ENCODE peak calls at places on chromosomes 2 and 18, in ten cellular contexts. C is cardiac muscle cell, G is neural progenitor cell, B is right lobe of liver, P is kidney epithelial cell, I is small intestine, V is prostate gland, Q is ovary, S is aorta, D is body of pancreas. J is an unnamed sample.

GRCh38 chr2:84846732-84847131 is 34.2 kb downstream of the TRABD2A start:
- DNase-seq in C (no peak), G (no peak), B (no peak), P (no peak), I (peak; percentile 73), V (no peak), Q (no peak), S (no peak), D (no peak), J (no peak)

GRCh38 chr2:231104115-231104713 is 20.6 kb downstream of the HTR2B start:
- DNase-seq in C (peak; percentile 57), G (peak; percentile 61), B (no peak), P (peak; percentile 38), I (peak; percentile 76), V (peak; percentile 33), Q (peak; percentile 43), S (no peak), D (peak; percentile 43), J (peak; percentile 57)

GRCh38 chr2:219578811-219579210 is 6.7 kb downstream of the INHA start:
- DNase-seq in C (no peak), G (no peak), B (no peak), P (no peak), I (no peak), V (no peak), Q (no peak), S (no peak), D (no peak), J (no peak)

GRCh38 chr2:100852999-100853908 is 33.3 kb downstream of the NPAS2 start:
- DNase-seq in C (no peak), G (no peak), B (no peak), P (no peak), I (no peak), V (no peak), Q (no peak), S (no peak), D (no peak), J (no peak)

GRCh38 chr2:28544915-28545589 is 49.2 kb downstream of the PLB1 start:
- DNase-seq in C (no peak), G (no peak), B (no peak), P (no peak), I (peak; percentile 90), V (no peak), Q (no peak), S (no peak), D (no peak), J (no peak)

GRCh38 chr2:136486115-136486514 is 279.2 kb upstream of the THSD7B start:
- DNase-seq in C (no peak), G (no peak), B (no peak), P (no peak), I (no peak), V (no peak), Q (no peak), S (no peak), D (no peak), J (no peak)

GRCh38 chr2:4269885-4270284 is 566.5 kb downstream of the DCDC2C start:
- DNase-seq in C (no peak), G (no peak), B (no peak), P (no peak), I (no peak), V (no peak), Q (no peak), S (no peak), D (no peak), J (no peak)

GRCh38 chr18:34921811-34922385 is 119.3 kb upstream of the MAPRE2 start:
- DNase-seq in C (no peak), G (no peak), B (no peak), P (no peak), I (no peak), V (no peak), Q (no peak), S (no peak), D (no peak), J (no peak)

GRCh38 chr2:230913406-230913805 is 11.6 kb downstream of the GPR55 start:
- DNase-seq in C (peak; percentile 51), G (peak; percentile 56), B (peak; percentile 14), P (no peak), I (peak; percentile 67), V (no peak), Q (no peak), S (peak; percentile 24), D (no peak), J (no peak)

GRCh38 chr2:171482877-171483276 is 39.4 kb upstream of the CYBRD1 start:
- DNase-seq in C (no peak), G (peak; percentile 34), B (no peak), P (no peak), I (no peak), V (no peak), Q (no peak), S (no peak), D (no peak), J (no peak)

GRCh38 chr18:36839835-36840234 is 10.9 kb downstream of the KIAA1328 start:
- DNase-seq in C (no peak), G (no peak), B (no peak), P (no peak), I (no peak), V (no peak), Q (no peak), S (no peak), D (no peak), J (no peak)

GRCh38 chr18:36848609-36849008 is 19.7 kb downstream of the KIAA1328 start:
- DNase-seq in C (no peak), G (no peak), B (no peak), P (no peak), I (no peak), V (no peak), Q (no peak), S (no peak), D (no peak), J (no peak)

GRCh38 chr18:36843199-36843598 is 14.3 kb downstream of the KIAA1328 start:
- DNase-seq in C (no peak), G (no peak), B (no peak), P (no peak), I (no peak), V (no peak), Q (no peak), S (no peak), D (no peak), J (no peak)

GRCh38 chr18:36849288-36850011 is 20.5 kb downstream of the KIAA1328 start:
- DNase-seq in C (no peak), G (no peak), B (no peak), P (no peak), I (no peak), V (no peak), Q (no peak), S (no peak), D (no peak), J (no peak)

GRCh38 chr18:36843784-36844183 is 14.9 kb downstream of the KIAA1328 start:
- DNase-seq in C (no peak), G (no peak), B (no peak), P (no peak), I (peak; percentile 6), V (no peak), Q (no peak), S (no peak), D (no peak), J (no peak)
- H3K36me3 ChIP-seq in C (no peaks in the 10 kb centered on the region), G (no peaks in the 10 kb centered on the region), B (no peaks in the 10 kb centered on the region), P (no peaks in the 10 kb centered on the region), I (peaks cover 4% of the 10 kb centered on the region), V (no peaks in the 10 kb centered on the region), Q (no peaks in the 10 kb centered on the region), S (no peaks in the 10 kb centered on the region), D (no peaks in the 10 kb centered on the region), J (peaks cover 19% of the 10 kb centered on the region)

DNA sequence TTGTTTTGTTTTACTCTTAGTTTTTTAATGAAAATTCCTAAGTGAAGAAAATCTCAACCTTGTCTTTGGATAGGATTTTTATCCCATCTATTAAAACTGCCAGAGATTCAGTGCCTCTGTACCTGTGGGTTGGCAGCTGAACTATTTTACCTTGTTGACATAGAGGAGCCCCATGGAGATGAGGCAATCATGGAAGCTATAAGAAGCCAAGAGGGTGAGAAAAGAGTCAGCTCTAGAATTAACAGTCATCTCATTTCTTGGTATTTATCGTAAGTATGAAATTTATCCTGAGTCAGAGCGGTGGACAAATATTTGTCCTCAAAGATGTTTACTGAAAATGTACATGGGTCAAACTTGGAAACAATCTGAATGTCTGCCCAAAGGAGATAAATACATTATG is 35.8 kb upstream of the PGAP1 start:
- DNase-seq in C (no peak), G (no peak), B (no peak), P (no peak), I (no peak), V (no peak), Q (no peak), S (no peak), D (no peak), J (no peak)
- H3K27me3 ChIP-seq in C (no peaks in the 10 kb centered on the region), G (no peaks in the 10 kb centered on the region), B (no peaks in the 10 kb centered on the region), P (no peaks in the 10 kb centered on the region), I (no peaks in the 10 kb centered on the region), V (no peaks in the 10 kb centered on the region), Q (no peaks in the 10 kb centered on the region), S (no peaks in the 10 kb centered on the region), D (no peaks in the 10 kb centered on the region), J (no peaks in the 10 kb centered on the region)

GRCh38 chr18:25842665-25843064 is 247.7 kb downstream of the SS18 start:
- DNase-seq in C (no peak), G (no peak), B (no peak), P (no peak), I (no peak), V (no peak), Q (no peak), S (no peak), D (no peak), J (no peak)
- H3K36me3 ChIP-seq in C (no peaks in the 10 kb centered on the region), G (no peaks in the 10 kb centered on the region), B (no peaks in the 10 kb centered on the region), P (no peaks in the 10 kb centered on the region), I (no peaks in the 10 kb centered on the region), V (no peaks in the 10 kb centered on the region), Q (no peaks in the 10 kb centered on the region), S (no peaks in the 10 kb centered on the region), D (no peaks in the 10 kb centered on the region), J (no peaks in the 10 kb centered on the region)

GRCh38 chr2:64770137-64770780 is 116.5 kb upstream of the SERTAD2 start:
- DNase-seq in C (no peak), G (no peak), B (no peak), P (no peak), I (no peak), V (no peak), Q (no peak), S (no peak), D (no peak), J (no peak)

GRCh38 chr2:64769392-64770044 is 115.8 kb upstream of the SERTAD2 start:
- DNase-seq in C (no peak), G (no peak), B (no peak), P (no peak), I (peak; percentile 73), V (no peak), Q (no peak), S (no peak), D (no peak), J (no peak)

GRCh38 chr2:64768426-64769033 is 114.8 kb upstream of the SERTAD2 start:
- DNase-seq in C (no peak), G (no peak), B (no peak), P (no peak), I (no peak), V (peak; percentile 29), Q (no peak), S (no peak), D (no peak), J (no peak)

GRCh38 chr2:64771726-64772125 is 118.0 kb upstream of the SERTAD2 start:
- DNase-seq in C (no peak), G (no peak), B (no peak), P (no peak), I (no peak), V (no peak), Q (no peak), S (no peak), D (no peak), J (no peak)

GRCh38 chr2:64770781-64771334 is 117.1 kb upstream of the SERTAD2 start:
- DNase-seq in C (no peak), G (no peak), B (peak; percentile 57), P (no peak), I (no peak), V (no peak), Q (peak; percentile 72), S (no peak), D (no peak), J (peak; percentile 60)
- H3K27me3 ChIP-seq in C (no peaks in the 10 kb centered on the region), G (peaks cover 24% of the 10 kb centered on the region), B (no peaks in the 10 kb centered on the region), P (no peaks in the 10 kb centered on the region), I (no peaks in the 10 kb centered on the region), V (no peaks in the 10 kb centered on the region), Q (no peaks in the 10 kb centered on the region), S (no peaks in the 10 kb centered on the region), D (no peaks in the 10 kb centered on the region), J (no peaks in the 10 kb centered on the region)